ENCODE peak calls at places on chromosome 12, in four cellular contexts. D is PC-3, C is HuH-7, I is left ventricle myocardium inferior. B is an unnamed sample.

GRCh38 chr12:131407221-131408035 is 303.5 kb upstream of the SFSWAP start:
- DNase-seq in I (no peak), C (no peak), D (no peak), B (no peak)

GRCh38 chr12:125096894-125097293 is 31.7 kb downstream of the AACS start:
- DNase-seq in C (no peak), I (no peak), D (no peak), B (no peak)

GRCh38 chr12:55036326-55036725 is 16.6 kb downstream of the NEUROD4 start:
- DNase-seq in C (no peak), D (no peak), I (no peak), B (no peak)

GRCh38 chr12:49882248-49882850 is 21.4 kb downstream of the FAIM2 start:
- DNase-seq in D (no peak), I (no peak), C (no peak), B (no peak)

GRCh38 chr12:124517260-124518050 is 50.0 kb downstream of the NCOR2 start:
- DNase-seq in I (peak; percentile 81), C (no peak), D (peak; percentile 67), B (no peak)

GRCh38 chr12:46187023-46187422 is 81.8 kb downstream of the SLC38A1 start:
- DNase-seq in C (no peak), I (peak; percentile 39), D (peak; percentile 71), B (no peak)

GRCh38 chr12:115440438-115440837 is 756.5 kb upstream of the TBX3 start:
- DNase-seq in I (peak; percentile 51), D (peak; percentile 80), C (no peak), B (peak; percentile 61)

GRCh38 chr12:14514154-14514842 is 53.4 kb downstream of the PLBD1 start:
- DNase-seq in C (no peak), D (peak; percentile 93), I (no peak), B (peak; percentile 62)

GRCh38 chr12:20757-21156 is 45.8 kb upstream of the IQSEC3 start:
- DNase-seq in D (peak; percentile 0), C (no peak), I (no peak), B (no peak)

GRCh38 chr12:9776795-9777194 is 16.1 kb upstream of the CD69 start:
- DNase-seq in C (no peak), I (no peak), D (peak; percentile 9), B (no peak)

GRCh38 chr12:29546000-29546399 is 48.5 kb upstream of the OVCH1 start:
- DNase-seq in C (no peak), D (no peak), I (no peak), B (no peak)

GRCh38 chr12:92675092-92675865 is 27.5 kb upstream of the PLEKHG7 start:
- DNase-seq in I (no peak), D (peak; percentile 56), C (no peak), B (no peak)

GRCh38 chr12:53102883-53103807 is at the start of gene SOAT2:
- DNase-seq in D (no peak), C (peak; percentile 75), I (no peak), B (no peak)

GRCh38 chr12:21989819-21990412 is 48.7 kb upstream of the ABCC9 start:
- DNase-seq in C (peak; percentile 19), D (peak; percentile 61), I (no peak), B (peak; percentile 15)

GRCh38 chr12:80714846-80715245 is 1.9 kb upstream of the MYF5 start:
- DNase-seq in D (no peak), C (no peak), I (no peak), B (no peak)